ENCODE peak calls at places on chromosomes 6 and 20, in four cellular contexts. One of them, this sample, is unnamed.

GRCh38 chr6:157184202-157185015 is 138.9 kb downstream of the TMEM242 start:
- DNase-seq in dorsolateral prefrontal cortex: peak
- DNase-seq in sigmoid colon: peak
- DNase-seq in fibroblast of lung: peak
- DNase-seq in this sample: no peak

GRCh38 chr6:125952764-125953501 is 3.6 kb upstream of the HINT3 start:
- DNase-seq in fibroblast of lung: no peak
- DNase-seq in sigmoid colon: no peak
- DNase-seq in dorsolateral prefrontal cortex: no peak
- DNase-seq in this sample: no peak

GRCh38 chr6:44222987-44223470 is 366 bp upstream of the SLC29A1 start:
- DNase-seq in fibroblast of lung: no peak
- DNase-seq in sigmoid colon: peak
- DNase-seq in dorsolateral prefrontal cortex: no peak
- DNase-seq in this sample: no peak

GRCh38 chr6:163565140-163565539 is 150.6 kb downstream of the QKI start:
- DNase-seq in sigmoid colon: no peak
- DNase-seq in fibroblast of lung: peak
- DNase-seq in dorsolateral prefrontal cortex: no peak
- DNase-seq in this sample: no peak

GRCh38 chr20:47095690-47096089 is 201.0 kb downstream of the EYA2 start:
- DNase-seq in sigmoid colon: no peak
- DNase-seq in dorsolateral prefrontal cortex: no peak
- DNase-seq in fibroblast of lung: no peak
- DNase-seq in this sample: no peak

GRCh38 chr6:127459231-127459641 is at the start of gene KIAA0408:
- DNase-seq in dorsolateral prefrontal cortex: no peak
- DNase-seq in sigmoid colon: peak
- DNase-seq in fibroblast of lung: peak
- DNase-seq in this sample: no peak

GRCh38 chr6:24394777-24395437 is 7.8 kb upstream of the MRS2 start:
- DNase-seq in fibroblast of lung: peak
- DNase-seq in sigmoid colon: no peak
- DNase-seq in dorsolateral prefrontal cortex: no peak
- DNase-seq in this sample: no peak

GRCh38 chr6:150495126-150495525 is 104.6 kb upstream of the PLEKHG1 start:
- DNase-seq in fibroblast of lung: no peak
- DNase-seq in sigmoid colon: no peak
- DNase-seq in dorsolateral prefrontal cortex: no peak
- DNase-seq in this sample: no peak

GRCh38 chr20:34642009-34642408 is 34.9 kb downstream of the PIGU start:
- DNase-seq in dorsolateral prefrontal cortex: no peak
- DNase-seq in sigmoid colon: no peak
- DNase-seq in fibroblast of lung: no peak
- DNase-seq in this sample: no peak

GRCh38 chr6:151004415-151005024 is 139.0 kb downstream of the MTHFD1L start:
- DNase-seq in sigmoid colon: no peak
- DNase-seq in dorsolateral prefrontal cortex: no peak
- DNase-seq in fibroblast of lung: peak
- DNase-seq in this sample: no peak

GRCh38 chr6:160690458-160690857 is 11.6 kb upstream of the PLG start:
- DNase-seq in dorsolateral prefrontal cortex: no peak
- DNase-seq in fibroblast of lung: no peak
- DNase-seq in sigmoid colon: no peak
- DNase-seq in this sample: peak

GRCh38 chr6:147564556-147564955 is 56.1 kb downstream of the SAMD5 start:
- DNase-seq in fibroblast of lung: no peak
- DNase-seq in dorsolateral prefrontal cortex: no peak
- DNase-seq in sigmoid colon: no peak
- DNase-seq in this sample: no peak

GRCh38 chr20:25044660-25045342 is 13.1 kb downstream of the ACSS1 start:
- DNase-seq in fibroblast of lung: no peak
- DNase-seq in sigmoid colon: peak
- DNase-seq in dorsolateral prefrontal cortex: peak
- DNase-seq in this sample: peak

GRCh38 chr6:155485756-155486155 is 30.1 kb upstream of the NOX3 start:
- DNase-seq in dorsolateral prefrontal cortex: no peak
- DNase-seq in fibroblast of lung: no peak
- DNase-seq in sigmoid colon: no peak
- DNase-seq in this sample: no peak

GRCh38 chr6:89273816-89274215 is 41.3 kb downstream of the GABRR2 start:
- DNase-seq in dorsolateral prefrontal cortex: no peak
- DNase-seq in sigmoid colon: no peak
- DNase-seq in fibroblast of lung: no peak
- DNase-seq in this sample: no peak

GRCh38 chr6:127119361-127120108 is 1.1 kb downstream of the RSPO3 start:
- DNase-seq in dorsolateral prefrontal cortex: no peak
- DNase-seq in sigmoid colon: peak
- DNase-seq in fibroblast of lung: no peak
- DNase-seq in this sample: peak

GRCh38 chr6:151107897-151108427 is 131.8 kb upstream of the AKAP12 start:
- DNase-seq in dorsolateral prefrontal cortex: no peak
- DNase-seq in fibroblast of lung: no peak
- DNase-seq in sigmoid colon: no peak
- DNase-seq in this sample: no peak

GRCh38 chr20:57153238-57153905 is 113.1 kb downstream of the BMP7 start:
- DNase-seq in sigmoid colon: no peak
- DNase-seq in fibroblast of lung: no peak
- DNase-seq in dorsolateral prefrontal cortex: no peak
- DNase-seq in this sample: no peak

GRCh38 chr20:8305449-8305978 is 173.4 kb downstream of the PLCB1 start:
- DNase-seq in fibroblast of lung: peak
- DNase-seq in dorsolateral prefrontal cortex: no peak
- DNase-seq in sigmoid colon: no peak
- DNase-seq in this sample: no peak

GRCh38 chr6:79697430-79697829 is 66.3 kb downstream of the SH3BGRL2 start:
- DNase-seq in dorsolateral prefrontal cortex: no peak
- DNase-seq in sigmoid colon: no peak
- DNase-seq in fibroblast of lung: no peak
- DNase-seq in this sample: no peak

GRCh38 chr6:79694156-79694555 is 63.0 kb downstream of the SH3BGRL2 start:
- DNase-seq in dorsolateral prefrontal cortex: no peak
- DNase-seq in fibroblast of lung: no peak
- DNase-seq in sigmoid colon: no peak
- DNase-seq in this sample: no peak

GRCh38 chr6:79699606-79700005 is 68.5 kb downstream of the SH3BGRL2 start:
- DNase-seq in dorsolateral prefrontal cortex: no peak
- DNase-seq in fibroblast of lung: no peak
- DNase-seq in sigmoid colon: no peak
- DNase-seq in this sample: no peak

GRCh38 chr6:79694623-79695311 is 63.6 kb downstream of the SH3BGRL2 start:
- DNase-seq in dorsolateral prefrontal cortex: no peak
- DNase-seq in fibroblast of lung: no peak
- DNase-seq in sigmoid colon: no peak
- DNase-seq in this sample: no peak
- TF ChIP-seq CTCF in dorsolateral prefrontal cortex: peak
- TF ChIP-seq CTCF in fibroblast of lung: peak
- TF ChIP-seq CTCF in sigmoid colon: no peak
- TF ChIP-seq CTCF in this sample: peak

GRCh38 chr6:108565893-108566292 is 5.2 kb downstream of the FOXO3 start:
- DNase-seq in dorsolateral prefrontal cortex: no peak
- DNase-seq in fibroblast of lung: peak
- DNase-seq in sigmoid colon: peak
- DNase-seq in this sample: no peak
- TF ChIP-seq CTCF in dorsolateral prefrontal cortex: no peak
- TF ChIP-seq CTCF in fibroblast of lung: peak
- TF ChIP-seq CTCF in sigmoid colon: no peak
- TF ChIP-seq CTCF in this sample: peak

GRCh38 chr6:134741193-134741521 is 208.7 kb downstream of the ALDH8A1 start:
- DNase-seq in fibroblast of lung: no peak
- DNase-seq in dorsolateral prefrontal cortex: peak
- DNase-seq in sigmoid colon: no peak
- DNase-seq in this sample: no peak
- TF ChIP-seq CTCF in fibroblast of lung: no peak
- TF ChIP-seq CTCF in dorsolateral prefrontal cortex: peak
- TF ChIP-seq CTCF in sigmoid colon: no peak
- TF ChIP-seq CTCF in this sample: peak

DNA sequence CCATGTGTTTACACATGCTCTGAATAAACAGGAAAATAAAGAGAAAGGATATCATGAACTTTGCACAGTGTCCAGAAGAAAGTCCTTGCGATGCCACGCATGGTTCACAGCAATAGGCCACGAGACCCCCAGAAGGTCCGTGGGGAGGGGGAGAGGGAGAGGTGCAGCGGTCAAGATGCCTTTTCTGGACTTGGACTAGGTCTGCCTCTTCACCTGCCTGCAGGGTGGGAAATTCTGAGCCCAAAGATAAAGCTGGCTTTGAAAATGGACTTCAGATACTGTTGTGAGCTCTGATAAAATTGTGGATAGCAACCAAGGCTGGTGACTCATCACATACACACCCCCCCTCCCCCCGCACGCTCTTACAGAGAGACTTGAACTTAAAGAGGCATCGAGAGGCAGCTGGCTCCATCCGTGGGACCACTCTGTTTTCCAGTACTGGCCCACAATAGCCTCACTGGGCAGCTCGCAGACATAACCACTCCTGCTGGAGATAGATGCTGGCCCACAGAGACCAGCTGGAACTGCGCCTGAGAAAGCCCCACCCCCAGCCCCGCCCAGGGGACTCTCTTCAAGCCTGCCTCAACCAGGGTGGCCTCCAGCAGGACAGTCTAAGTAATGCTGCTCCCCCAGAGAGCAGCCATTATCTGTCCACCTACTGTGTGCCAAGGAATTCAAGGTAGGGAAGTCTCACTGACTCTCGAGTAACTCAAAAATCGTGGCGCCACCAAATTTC is 21.2 kb upstream of the NFATC2 start:
- DNase-seq in sigmoid colon: peak
- DNase-seq in fibroblast of lung: peak
- DNase-seq in dorsolateral prefrontal cortex: no peak
- DNase-seq in this sample: no peak
- TF ChIP-seq CTCF in sigmoid colon: no peak
- TF ChIP-seq CTCF in fibroblast of lung: no peak
- TF ChIP-seq CTCF in dorsolateral prefrontal cortex: no peak
- TF ChIP-seq CTCF in this sample: peak